ENCODE peak calls at places on chromosomes 7 and 10, in ten cellular contexts. N, M, G, Y, I, Z, V, R, H and U are unnamed samples.

GRCh38 chr7:41029072-41029492 is 673.8 kb downstream of the INHBA start:
- DNase-seq in N (no peak), M (peak), G (no peak), Y (peak), I (peak), Z (no peak), V (no peak), R (no peak), H (no peak), U (no peak)

GRCh38 chr10:16470747-16471146 is 33.9 kb downstream of the PTER start:
- DNase-seq in N (no peak), M (peak), G (no peak), Y (no peak), I (no peak), Z (no peak), V (no peak), R (no peak), H (no peak), U (no peak)

GRCh38 chr10:7773845-7774801 is 13.7 kb downstream of the KIN start:
- DNase-seq in N (no peak), M (no peak), G (no peak), Y (no peak), I (no peak), Z (no peak), V (no peak), R (no peak), H (no peak), U (no peak)

GRCh38 chr7:119935418-119936025 is 337.5 kb upstream of the KCND2 start:
- DNase-seq in N (no peak), M (no peak), G (no peak), Y (peak), I (peak), Z (no peak), V (no peak), R (no peak), H (peak), U (no peak)

GRCh38 chr7:155579565-155579964 is 33.2 kb upstream of the CNPY1 start:
- DNase-seq in N (no peak), M (no peak), G (no peak), Y (no peak), I (no peak), Z (no peak), V (no peak), R (no peak), H (no peak), U (no peak)

GRCh38 chr10:131180086-131180485 is 131.4 kb downstream of the TCERG1L start:
- DNase-seq in N (no peak), M (no peak), G (no peak), Y (no peak), I (no peak), Z (no peak), V (no peak), R (no peak), H (no peak), U (no peak)

GRCh38 chr7:124908258-124908657 is 21.4 kb downstream of the POT1 start:
- DNase-seq in N (no peak), M (no peak), G (no peak), Y (no peak), I (peak), Z (no peak), V (no peak), R (no peak), H (no peak), U (no peak)

GRCh38 chr10:120041807-120042545 is 149.4 kb downstream of the SEC23IP start:
- DNase-seq in N (no peak), M (no peak), G (no peak), Y (no peak), I (no peak), Z (no peak), V (no peak), R (no peak), H (no peak), U (no peak)

GRCh38 chr10:71548494-71548846 is 151.8 kb downstream of the CDH23 start:
- DNase-seq in N (no peak), M (peak), G (no peak), Y (no peak), I (no peak), Z (no peak), V (no peak), R (no peak), H (no peak), U (no peak)

GRCh38 chr7:73650524-73650923 is 17.1 kb upstream of the VPS37D start:
- DNase-seq in N (no peak), M (no peak), G (no peak), Y (no peak), I (no peak), Z (no peak), V (no peak), R (no peak), H (no peak), U (no peak)

GRCh38 chr10:131082991-131083465 is 228.5 kb downstream of the TCERG1L start:
- DNase-seq in N (no peak), M (peak), G (no peak), Y (no peak), I (no peak), Z (no peak), V (no peak), R (no peak), H (no peak), U (no peak)

GRCh38 chr7:80114159-80114558 is 20.5 kb upstream of the GNAI1 start:
- DNase-seq in N (no peak), M (no peak), G (no peak), Y (no peak), I (no peak), Z (no peak), V (no peak), R (no peak), H (no peak), U (no peak)

GRCh38 chr7:17680026-17680425 is 260.3 kb downstream of the SNX13 start:
- DNase-seq in N (no peak), M (no peak), G (no peak), Y (no peak), I (peak), Z (no peak), V (no peak), R (no peak), H (peak), U (no peak)

GRCh38 chr7:44959433-44959951 is 19.3 kb downstream of the MYO1G start:
- DNase-seq in N (peak), M (peak), G (no peak), Y (no peak), I (no peak), Z (no peak), V (no peak), R (no peak), H (no peak), U (no peak)

GRCh38 chr7:130463553-130464434 is 23.0 kb upstream of the CEP41 start:
- DNase-seq in N (no peak), M (no peak), G (no peak), Y (no peak), I (no peak), Z (no peak), V (no peak), R (no peak), H (no peak), U (peak)

GRCh38 chr10:8331896-8332729 is 277.6 kb downstream of the GATA3 start:
- DNase-seq in N (peak), M (peak), G (peak), Y (peak), I (peak), Z (peak), V (peak), R (no peak), H (peak), U (peak)

GRCh38 chr10:11178606-11179221 is 161.0 kb downstream of the CELF2 start:
- DNase-seq in N (peak), M (peak), G (peak), Y (no peak), I (no peak), Z (no peak), V (peak), R (no peak), H (no peak), U (peak)